ENCODE peak calls at places on chromosomes 13 and 19, in nine cellular contexts. One of them, this sample, is unnamed.

GRCh38 chr13:25109341-25109740 is 13.4 kb downstream of the PABPC3 start:
- DNase-seq in heart right ventricle: no peak
- DNase-seq in GM13977: no peak
- DNase-seq in RWPE1: no peak
- DNase-seq in ovary: no peak
- DNase-seq in mucosa of descending colon: no peak
- DNase-seq in keratinocyte: peak; percentile 2
- DNase-seq in AG04449: no peak
- DNase-seq in colonic mucosa: no peak
- DNase-seq in this sample: no peak

GRCh38 chr13:91647361-91647970 is 249.0 kb downstream of the GPC5 start:
- DNase-seq in heart right ventricle: peak; percentile 9
- DNase-seq in GM13977: no peak
- DNase-seq in RWPE1: peak; percentile 21
- DNase-seq in ovary: no peak
- DNase-seq in mucosa of descending colon: no peak
- DNase-seq in keratinocyte: no peak
- DNase-seq in AG04449: no peak
- DNase-seq in colonic mucosa: peak; percentile 18
- DNase-seq in this sample: peak; percentile 5

GRCh38 chr19:1151037-1151716 is 22.9 kb downstream of the SBNO2 start:
- DNase-seq in heart right ventricle: no peak
- DNase-seq in GM13977: no peak
- DNase-seq in RWPE1: no peak
- DNase-seq in ovary: no peak
- DNase-seq in mucosa of descending colon: no peak
- DNase-seq in keratinocyte: no peak
- DNase-seq in AG04449: no peak
- DNase-seq in colonic mucosa: no peak
- DNase-seq in this sample: no peak

GRCh38 chr19:29683009-29683408 is 17.7 kb downstream of the PLEKHF1 start:
- DNase-seq in heart right ventricle: no peak
- DNase-seq in GM13977: no peak
- DNase-seq in RWPE1: no peak
- DNase-seq in ovary: no peak
- DNase-seq in mucosa of descending colon: no peak
- DNase-seq in keratinocyte: no peak
- DNase-seq in AG04449: no peak
- DNase-seq in colonic mucosa: no peak
- DNase-seq in this sample: no peak

GRCh38 chr19:7981661-7982060 is 23.8 kb downstream of the ELAVL1 start:
- DNase-seq in heart right ventricle: no peak
- DNase-seq in GM13977: no peak
- DNase-seq in RWPE1: no peak
- DNase-seq in ovary: no peak
- DNase-seq in mucosa of descending colon: peak; percentile 22
- DNase-seq in keratinocyte: no peak
- DNase-seq in AG04449: no peak
- DNase-seq in colonic mucosa: no peak
- DNase-seq in this sample: no peak

GRCh38 chr19:38615007-38615581 is 2.7 kb downstream of the MAP4K1 start:
- DNase-seq in heart right ventricle: no peak
- DNase-seq in GM13977: no peak
- DNase-seq in RWPE1: no peak
- DNase-seq in ovary: no peak
- DNase-seq in mucosa of descending colon: no peak
- DNase-seq in keratinocyte: no peak
- DNase-seq in AG04449: no peak
- DNase-seq in colonic mucosa: no peak
- DNase-seq in this sample: no peak

GRCh38 chr13:43414111-43414510 is 372.7 kb downstream of the ENOX1 start:
- DNase-seq in heart right ventricle: no peak
- DNase-seq in GM13977: no peak
- DNase-seq in RWPE1: no peak
- DNase-seq in ovary: no peak
- DNase-seq in mucosa of descending colon: no peak
- DNase-seq in keratinocyte: no peak
- DNase-seq in AG04449: no peak
- DNase-seq in colonic mucosa: no peak
- DNase-seq in this sample: no peak

GRCh38 chr13:113669231-113669870 is 2.3 kb downstream of the GRK1 start:
- DNase-seq in heart right ventricle: no peak
- DNase-seq in GM13977: no peak
- DNase-seq in RWPE1: no peak
- DNase-seq in ovary: no peak
- DNase-seq in mucosa of descending colon: peak; percentile 31
- DNase-seq in keratinocyte: no peak
- DNase-seq in AG04449: no peak
- DNase-seq in colonic mucosa: no peak
- DNase-seq in this sample: no peak

GRCh38 chr19:5123646-5124045 is 154.7 kb downstream of the KDM4B start:
- DNase-seq in heart right ventricle: no peak
- DNase-seq in GM13977: no peak
- DNase-seq in RWPE1: no peak
- DNase-seq in ovary: no peak
- DNase-seq in mucosa of descending colon: no peak
- DNase-seq in keratinocyte: no peak
- DNase-seq in AG04449: no peak
- DNase-seq in colonic mucosa: no peak
- DNase-seq in this sample: no peak

GRCh38 chr13:28819748-28820098 is 416 bp upstream of the MTUS2 start:
- DNase-seq in heart right ventricle: peak; percentile 77
- DNase-seq in GM13977: peak; percentile 87
- DNase-seq in RWPE1: no peak
- DNase-seq in ovary: no peak
- DNase-seq in mucosa of descending colon: no peak
- DNase-seq in keratinocyte: no peak
- DNase-seq in AG04449: no peak
- DNase-seq in colonic mucosa: peak; percentile 34
- DNase-seq in this sample: peak; percentile 88

GRCh38 chr13:37751025-37751424 is 118.5 kb downstream of the TRPC4 start:
- DNase-seq in heart right ventricle: no peak
- DNase-seq in GM13977: no peak
- DNase-seq in RWPE1: no peak
- DNase-seq in ovary: no peak
- DNase-seq in mucosa of descending colon: no peak
- DNase-seq in keratinocyte: no peak
- DNase-seq in AG04449: no peak
- DNase-seq in colonic mucosa: no peak
- DNase-seq in this sample: no peak

GRCh38 chr13:32659736-32660135 is 73.5 kb downstream of the PDS5B start:
- DNase-seq in heart right ventricle: no peak
- DNase-seq in GM13977: no peak
- DNase-seq in RWPE1: no peak
- DNase-seq in ovary: no peak
- DNase-seq in mucosa of descending colon: no peak
- DNase-seq in keratinocyte: no peak
- DNase-seq in AG04449: no peak
- DNase-seq in colonic mucosa: no peak
- DNase-seq in this sample: no peak

GRCh38 chr13:66074018-66074615 is 1156.0 kb downstream of the PCDH9 start:
- DNase-seq in heart right ventricle: no peak
- DNase-seq in GM13977: no peak
- DNase-seq in RWPE1: no peak
- DNase-seq in ovary: no peak
- DNase-seq in mucosa of descending colon: no peak
- DNase-seq in keratinocyte: no peak
- DNase-seq in AG04449: no peak
- DNase-seq in colonic mucosa: no peak
- DNase-seq in this sample: no peak

GRCh38 chr19:13094771-13095392 is 7.8 kb downstream of the LYL1 start:
- DNase-seq in heart right ventricle: no peak
- DNase-seq in GM13977: no peak
- DNase-seq in RWPE1: no peak
- DNase-seq in ovary: no peak
- DNase-seq in mucosa of descending colon: peak; percentile 73
- DNase-seq in keratinocyte: no peak
- DNase-seq in AG04449: no peak
- DNase-seq in colonic mucosa: no peak
- DNase-seq in this sample: peak; percentile 76

GRCh38 chr19:15259900-15260299 is 27.7 kb upstream of the EPHX3 start:
- DNase-seq in heart right ventricle: no peak
- DNase-seq in GM13977: peak; percentile 67
- DNase-seq in RWPE1: no peak
- DNase-seq in ovary: no peak
- DNase-seq in mucosa of descending colon: no peak
- DNase-seq in keratinocyte: no peak
- DNase-seq in AG04449: no peak
- DNase-seq in colonic mucosa: no peak
- DNase-seq in this sample: no peak

GRCh38 chr19:15263361-15263985 is 31.2 kb upstream of the EPHX3 start:
- DNase-seq in heart right ventricle: no peak
- DNase-seq in GM13977: no peak
- DNase-seq in RWPE1: no peak
- DNase-seq in ovary: no peak
- DNase-seq in mucosa of descending colon: no peak
- DNase-seq in keratinocyte: no peak
- DNase-seq in AG04449: no peak
- DNase-seq in colonic mucosa: no peak
- DNase-seq in this sample: no peak

GRCh38 chr19:15262011-15262410 is 29.8 kb upstream of the EPHX3 start:
- DNase-seq in heart right ventricle: no peak
- DNase-seq in GM13977: no peak
- DNase-seq in RWPE1: no peak
- DNase-seq in ovary: no peak
- DNase-seq in mucosa of descending colon: no peak
- DNase-seq in keratinocyte: no peak
- DNase-seq in AG04449: no peak
- DNase-seq in colonic mucosa: no peak
- DNase-seq in this sample: no peak

GRCh38 chr19:15257782-15258181 is 25.5 kb upstream of the EPHX3 start:
- DNase-seq in heart right ventricle: no peak
- DNase-seq in GM13977: no peak
- DNase-seq in RWPE1: no peak
- DNase-seq in ovary: no peak
- DNase-seq in mucosa of descending colon: no peak
- DNase-seq in keratinocyte: no peak
- DNase-seq in AG04449: no peak
- DNase-seq in colonic mucosa: no peak
- DNase-seq in this sample: no peak

DNA sequence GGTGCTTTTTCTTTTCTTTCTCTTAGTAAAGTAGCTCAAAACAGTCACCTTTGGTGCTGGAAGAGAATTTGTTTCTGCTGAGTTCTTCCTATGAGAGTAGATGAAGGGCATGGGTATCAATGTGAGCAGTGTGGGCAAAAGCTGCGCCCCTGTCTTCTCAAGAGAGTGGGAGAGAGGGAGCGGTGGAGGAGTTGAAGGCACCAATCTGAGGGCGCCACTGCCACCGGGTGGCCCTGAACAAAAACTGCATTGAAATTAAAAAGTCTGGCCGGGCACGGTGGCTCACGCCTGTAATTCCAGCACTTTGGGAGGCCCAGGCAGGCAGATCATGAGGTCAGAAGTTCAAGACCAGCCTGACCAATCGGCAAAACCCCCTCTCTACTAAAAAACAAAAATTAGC is 28.7 kb upstream of the EPHX3 start:
- DNase-seq in heart right ventricle: no peak
- DNase-seq in GM13977: no peak
- DNase-seq in RWPE1: no peak
- DNase-seq in ovary: no peak
- DNase-seq in mucosa of descending colon: no peak
- DNase-seq in keratinocyte: no peak
- DNase-seq in AG04449: no peak
- DNase-seq in colonic mucosa: no peak
- DNase-seq in this sample: no peak
- TF ChIP-seq CTCF in heart right ventricle: peak; percentile 26
- TF ChIP-seq CTCF in GM13977: peak; percentile 41
- TF ChIP-seq CTCF in RWPE1: no peak
- TF ChIP-seq CTCF in ovary: no peak
- TF ChIP-seq CTCF in mucosa of descending colon: no peak
- TF ChIP-seq CTCF in keratinocyte: peak; percentile 9
- TF ChIP-seq CTCF in AG04449: peak; percentile 30
- TF ChIP-seq CTCF in colonic mucosa: no peak
- TF ChIP-seq CTCF in this sample: no peak

GRCh38 chr13:98103942-98104880 is 38.7 kb upstream of the FARP1 start:
- DNase-seq in heart right ventricle: no peak
- DNase-seq in GM13977: no peak
- DNase-seq in RWPE1: peak; percentile 28
- DNase-seq in ovary: no peak
- DNase-seq in mucosa of descending colon: no peak
- DNase-seq in keratinocyte: no peak
- DNase-seq in AG04449: no peak
- DNase-seq in colonic mucosa: no peak
- DNase-seq in this sample: no peak
- TF ChIP-seq CTCF in heart right ventricle: no peak
- TF ChIP-seq CTCF in GM13977: no peak
- TF ChIP-seq CTCF in RWPE1: no peak
- TF ChIP-seq CTCF in ovary: no peak
- TF ChIP-seq CTCF in mucosa of descending colon: no peak
- TF ChIP-seq CTCF in keratinocyte: peak; percentile 39
- TF ChIP-seq CTCF in AG04449: peak; percentile 19
- TF ChIP-seq CTCF in colonic mucosa: no peak
- TF ChIP-seq CTCF in this sample: no peak

GRCh38 chr19:14470031-14470876 is 4.9 kb downstream of the PTGER1 start:
- DNase-seq in heart right ventricle: no peak
- DNase-seq in GM13977: peak; percentile 20
- DNase-seq in RWPE1: no peak
- DNase-seq in ovary: no peak
- DNase-seq in mucosa of descending colon: no peak
- DNase-seq in keratinocyte: no peak
- DNase-seq in AG04449: no peak
- DNase-seq in colonic mucosa: no peak
- DNase-seq in this sample: no peak

GRCh38 chr19:14471436-14472187 is 3.5 kb downstream of the PTGER1 start:
- DNase-seq in heart right ventricle: no peak
- DNase-seq in GM13977: peak; percentile 26
- DNase-seq in RWPE1: no peak
- DNase-seq in ovary: no peak
- DNase-seq in mucosa of descending colon: no peak
- DNase-seq in keratinocyte: no peak
- DNase-seq in AG04449: no peak
- DNase-seq in colonic mucosa: no peak
- DNase-seq in this sample: no peak

GRCh38 chr19:14467391-14467790 is 7.8 kb downstream of the PTGER1 start:
- DNase-seq in heart right ventricle: no peak
- DNase-seq in GM13977: no peak
- DNase-seq in RWPE1: no peak
- DNase-seq in ovary: no peak
- DNase-seq in mucosa of descending colon: no peak
- DNase-seq in keratinocyte: no peak
- DNase-seq in AG04449: no peak
- DNase-seq in colonic mucosa: no peak
- DNase-seq in this sample: peak; percentile 8

GRCh38 chr19:14463747-14464146 is 11.4 kb downstream of the PTGER1 start:
- DNase-seq in heart right ventricle: no peak
- DNase-seq in GM13977: no peak
- DNase-seq in RWPE1: no peak
- DNase-seq in ovary: no peak
- DNase-seq in mucosa of descending colon: no peak
- DNase-seq in keratinocyte: no peak
- DNase-seq in AG04449: no peak
- DNase-seq in colonic mucosa: no peak
- DNase-seq in this sample: no peak

GRCh38 chr19:14467816-14468215 is 7.3 kb downstream of the PTGER1 start:
- DNase-seq in heart right ventricle: no peak
- DNase-seq in GM13977: peak; percentile 26
- DNase-seq in RWPE1: no peak
- DNase-seq in ovary: no peak
- DNase-seq in mucosa of descending colon: no peak
- DNase-seq in keratinocyte: no peak
- DNase-seq in AG04449: no peak
- DNase-seq in colonic mucosa: no peak
- DNase-seq in this sample: peak; percentile 10
- TF ChIP-seq CTCF in heart right ventricle: no peak
- TF ChIP-seq CTCF in GM13977: peak; percentile 3
- TF ChIP-seq CTCF in RWPE1: no peak
- TF ChIP-seq CTCF in ovary: no peak
- TF ChIP-seq CTCF in mucosa of descending colon: no peak
- TF ChIP-seq CTCF in keratinocyte: peak; percentile 9
- TF ChIP-seq CTCF in AG04449: no peak
- TF ChIP-seq CTCF in colonic mucosa: no peak
- TF ChIP-seq CTCF in this sample: no peak

GRCh38 chr19:43759515-43759914 is 4.8 kb upstream of the SMG9 start:
- DNase-seq in heart right ventricle: no peak
- DNase-seq in GM13977: no peak
- DNase-seq in RWPE1: peak; percentile 86
- DNase-seq in ovary: no peak
- DNase-seq in mucosa of descending colon: no peak
- DNase-seq in keratinocyte: peak; percentile 98
- DNase-seq in AG04449: no peak
- DNase-seq in colonic mucosa: no peak
- DNase-seq in this sample: no peak
- TF ChIP-seq CTCF in heart right ventricle: no peak
- TF ChIP-seq CTCF in GM13977: no peak
- TF ChIP-seq CTCF in RWPE1: peak; percentile 62
- TF ChIP-seq CTCF in ovary: no peak
- TF ChIP-seq CTCF in mucosa of descending colon: no peak
- TF ChIP-seq CTCF in keratinocyte: peak; percentile 59
- TF ChIP-seq CTCF in AG04449: peak; percentile 60
- TF ChIP-seq CTCF in colonic mucosa: no peak
- TF ChIP-seq CTCF in this sample: no peak

This sample was measured in GM20000.